ENCODE peak calls at places on chromosomes 5 and 9, in ten cellular contexts. J, D, W, F, B, V, G, E, U and Q are unnamed samples. For H3K4me1, the result is how much of the 10 kb centered on the place peaks cover.

GRCh38 chr5:171415115-171415730 is 4.2 kb upstream of the FGF18 start:
- DNase-seq in D (no peak), W (no peak), J (no peak), F (peak), V (no peak), B (no peak), G (no peak), E (no peak), U (no peak), Q (no peak)

GRCh38 chr5:172748341-172748843 is 22.6 kb downstream of the DUSP1 start:
- DNase-seq in F (peak), E (peak), B (peak), J (no peak), V (peak), W (no peak), U (no peak), D (peak), G (no peak), Q (no peak)

GRCh38 chr9:111613436-111614040 is 14.1 kb upstream of the PTGR1 start:
- DNase-seq in J (peak), E (no peak), B (no peak), D (no peak), U (no peak), G (no peak), V (no peak), F (no peak), W (peak), Q (peak)

GRCh38 chr5:122702524-122702875 is 72.4 kb upstream of the SNX2 start:
- DNase-seq in G (no peak), V (no peak), W (no peak), J (no peak), B (no peak), F (no peak), E (no peak), D (no peak), U (no peak), Q (no peak)

GRCh38 chr5:151239237-151239861 is 13.6 kb upstream of the GM2A start:
- DNase-seq in U (peak), F (no peak), G (peak), J (peak), E (peak), B (peak), V (peak), W (peak), D (peak), Q (peak)

GRCh38 chr5:10702911-10703491 is 58.0 kb downstream of the DAP start:
- DNase-seq in U (no peak), V (no peak), F (peak), G (peak), J (no peak), E (no peak), W (peak), D (no peak), B (no peak), Q (no peak)

GRCh38 chr5:130995851-130996250 is 169.2 kb downstream of the HINT1 start:
- DNase-seq in J (no peak), W (no peak), U (no peak), V (no peak), G (no peak), B (no peak), F (no peak), E (no peak), D (no peak), Q (no peak)

GRCh38 chr5:7745882-7746735 is 104.8 kb downstream of the CFAP90 start:
- DNase-seq in E (no peak), G (peak), J (peak), D (peak), F (peak), B (peak), W (peak), U (peak), V (peak), Q (peak)

GRCh38 chr9:135179976-135180375 is 92.5 kb downstream of the OLFM1 start:
- DNase-seq in V (no peak), W (no peak), F (no peak), D (no peak), J (no peak), U (no peak), G (no peak), E (no peak), B (no peak), Q (no peak)

GRCh38 chr5:33235304-33235703 is 205.5 kb upstream of the TARS1 start:
- DNase-seq in B (no peak), D (no peak), G (no peak), J (no peak), U (no peak), E (no peak), F (no peak), V (no peak), W (no peak), Q (no peak)

GRCh38 chr9:133274236-133275104 is 531 bp downstream of the ABO start:
- DNase-seq in E (no peak), B (no peak), D (no peak), W (peak), G (no peak), U (no peak), J (no peak), F (no peak), V (no peak), Q (peak)

GRCh38 chr5:33834334-33834733 is 57.5 kb downstream of the ADAMTS12 start:
- DNase-seq in D (no peak), W (no peak), U (no peak), B (no peak), F (peak), V (no peak), J (no peak), E (no peak), G (no peak), Q (no peak)

GRCh38 chr5:15598294-15598902 is 98.4 kb downstream of the FBXL7 start:
- DNase-seq in E (no peak), G (no peak), B (no peak), D (no peak), V (no peak), J (no peak), U (no peak), W (no peak), F (no peak), Q (peak)

GRCh38 chr5:122705876-122706275 is 69.0 kb upstream of the SNX2 start:
- DNase-seq in G (no peak), B (no peak), W (no peak), J (no peak), U (no peak), D (no peak), F (no peak), E (no peak), V (no peak), Q (no peak)

DNA sequence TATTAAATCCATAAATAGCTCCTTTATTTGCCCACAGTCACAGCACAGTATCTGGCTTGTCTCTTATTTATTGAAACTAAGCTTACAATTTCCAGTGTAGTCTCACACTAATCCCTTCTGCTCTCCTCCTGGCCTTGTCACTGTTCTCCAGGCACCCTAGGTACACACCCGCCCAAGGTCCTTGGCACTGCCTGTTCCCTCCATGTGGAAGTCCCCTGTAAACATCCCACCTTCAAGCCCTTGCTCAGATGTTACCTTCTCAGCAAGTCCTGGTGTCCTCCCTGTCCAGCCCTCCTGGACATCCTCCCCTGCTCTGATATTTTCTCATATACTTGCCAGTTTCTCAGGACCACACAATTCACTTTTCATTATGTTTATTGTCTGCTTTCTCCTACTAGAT is 44.2 kb upstream of the CFAP157 start:
- DNase-seq in D (no peak), B (no peak), V (no peak), F (no peak), G (no peak), W (no peak), E (no peak), J (no peak), U (no peak), Q (peak)
- H3K27ac ChIP-seq in D (no peak), B (no peak), V (no peak), F (no peak), G (no peak), W (no peak), E (no peak), J (no peak), U (no peak), Q (no peak)

DNA sequence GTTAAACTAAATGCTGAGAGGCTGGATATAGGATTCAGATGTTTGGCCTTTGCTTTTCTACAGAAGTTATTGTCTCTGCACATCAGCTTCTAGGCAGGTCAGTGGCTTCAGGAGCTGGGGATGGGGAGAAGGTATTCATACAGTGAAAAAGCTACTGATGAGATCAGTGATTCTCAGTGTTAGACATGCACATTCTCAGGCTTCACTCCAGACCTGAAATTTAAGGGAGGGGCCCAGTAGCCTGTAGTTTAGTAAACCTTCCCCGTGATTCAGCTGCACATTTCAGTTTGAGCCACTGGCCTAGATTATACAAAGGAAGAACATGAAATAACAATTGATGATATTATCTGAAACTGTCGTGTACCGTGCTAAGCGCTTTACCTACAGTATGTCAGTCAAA is 127.2 kb downstream of the ARHGAP26 start:
- DNase-seq in D (no peak), B (no peak), G (no peak), E (no peak), V (no peak), U (no peak), W (no peak), J (no peak), F (no peak), Q (no peak)
- H3K4me1 ChIP-seq in D (under half), B (under half), G (half or more), E (under half), V (under half), U (under half), W (under half), J (under half), F (under half), Q (under half)

GRCh38 chr5:68267044-68267443 is 51.5 kb downstream of the PIK3R1 start:
- DNase-seq in G (no peak), V (no peak), E (no peak), U (no peak), D (no peak), W (no peak), J (no peak), F (no peak), B (no peak), Q (no peak)

GRCh38 chr5:68268363-68269130 is 53.0 kb downstream of the PIK3R1 start:
- DNase-seq in U (no peak), B (no peak), E (no peak), V (no peak), G (no peak), W (no peak), J (no peak), F (no peak), D (no peak), Q (no peak)

GRCh38 chr5:68265347-68265746 is 49.8 kb downstream of the PIK3R1 start:
- DNase-seq in D (peak), J (no peak), W (no peak), B (no peak), U (no peak), G (no peak), V (no peak), F (no peak), E (no peak), Q (no peak)

GRCh38 chr5:68265822-68266395 is 50.4 kb downstream of the PIK3R1 start:
- DNase-seq in D (peak), B (no peak), U (no peak), W (no peak), G (no peak), J (no peak), V (no peak), F (peak), E (no peak), Q (no peak)

GRCh38 chr5:68266457-68266856 is 50.9 kb downstream of the PIK3R1 start:
- DNase-seq in J (no peak), B (no peak), U (no peak), F (no peak), W (no peak), E (no peak), D (no peak), V (no peak), G (no peak), Q (no peak)
- H3K27ac ChIP-seq in J (peak), B (peak), U (no peak), F (no peak), W (no peak), E (peak), D (peak), V (peak), G (no peak), Q (peak)

GRCh38 chr5:119074419-119074818 is 3.5 kb downstream of the DMXL1 start:
- DNase-seq in D (no peak), F (no peak), B (no peak), V (no peak), U (no peak), E (no peak), W (no peak), J (no peak), G (no peak), Q (no peak)

GRCh38 chr5:119070578-119070827 is 384 bp upstream of the DMXL1 start:
- DNase-seq in U (peak), W (peak), V (peak), B (peak), G (no peak), D (no peak), J (peak), F (no peak), E (peak), Q (peak)

GRCh38 chr5:119071573-119071874 is 637 bp downstream of the DMXL1 start:
- DNase-seq in B (no peak), U (no peak), E (no peak), V (no peak), D (no peak), J (no peak), W (no peak), G (no peak), F (no peak), Q (no peak)

GRCh38 chr5:119070828-119071572 is at the start of gene DMXL1:
- DNase-seq in G (peak), D (peak), V (peak), F (peak), W (peak), B (peak), J (peak), E (peak), U (peak), Q (peak)

GRCh38 chr5:119072496-119072895 is 1.6 kb downstream of the DMXL1 start:
- DNase-seq in D (no peak), J (no peak), V (no peak), B (no peak), E (no peak), G (no peak), F (no peak), U (no peak), W (no peak), Q (no peak)
- H3K4me1 ChIP-seq in D (under half), J (under half), V (under half), B (under half), E (half or more), G (under half), F (under half), U (under half), W (under half), Q (under half)

GRCh38 chr5:169753795-169754194 is 116.7 kb downstream of the DOCK2 start:
- DNase-seq in B (no peak), E (no peak), U (no peak), F (peak), V (no peak), J (no peak), G (no peak), W (no peak), D (no peak), Q (no peak)
- H3K27ac ChIP-seq in B (no peak), E (no peak), U (no peak), F (no peak), V (no peak), J (no peak), G (no peak), W (no peak), D (no peak), Q (no peak)

GRCh38 chr5:147418613-147419012 is 91.3 kb downstream of the DPYSL3 start:
- DNase-seq in E (no peak), G (no peak), B (no peak), D (no peak), F (no peak), W (no peak), J (no peak), V (no peak), U (no peak), Q (no peak)
- H3K4me1 ChIP-seq in E (under half), G (under half), B (under half), D (under half), F (under half), W (under half), J (under half), V (under half), U (under half), Q (under half)

GRCh38 chr9:131959887-131960286 is 119.8 kb downstream of the MED27 start:
- DNase-seq in G (no peak), B (no peak), J (no peak), F (no peak), W (no peak), U (no peak), D (no peak), V (no peak), E (no peak), Q (no peak)
- H3K27ac ChIP-seq in G (no peak), B (peak), J (no peak), F (no peak), W (no peak), U (no peak), D (no peak), V (no peak), E (no peak), Q (no peak)

DNA sequence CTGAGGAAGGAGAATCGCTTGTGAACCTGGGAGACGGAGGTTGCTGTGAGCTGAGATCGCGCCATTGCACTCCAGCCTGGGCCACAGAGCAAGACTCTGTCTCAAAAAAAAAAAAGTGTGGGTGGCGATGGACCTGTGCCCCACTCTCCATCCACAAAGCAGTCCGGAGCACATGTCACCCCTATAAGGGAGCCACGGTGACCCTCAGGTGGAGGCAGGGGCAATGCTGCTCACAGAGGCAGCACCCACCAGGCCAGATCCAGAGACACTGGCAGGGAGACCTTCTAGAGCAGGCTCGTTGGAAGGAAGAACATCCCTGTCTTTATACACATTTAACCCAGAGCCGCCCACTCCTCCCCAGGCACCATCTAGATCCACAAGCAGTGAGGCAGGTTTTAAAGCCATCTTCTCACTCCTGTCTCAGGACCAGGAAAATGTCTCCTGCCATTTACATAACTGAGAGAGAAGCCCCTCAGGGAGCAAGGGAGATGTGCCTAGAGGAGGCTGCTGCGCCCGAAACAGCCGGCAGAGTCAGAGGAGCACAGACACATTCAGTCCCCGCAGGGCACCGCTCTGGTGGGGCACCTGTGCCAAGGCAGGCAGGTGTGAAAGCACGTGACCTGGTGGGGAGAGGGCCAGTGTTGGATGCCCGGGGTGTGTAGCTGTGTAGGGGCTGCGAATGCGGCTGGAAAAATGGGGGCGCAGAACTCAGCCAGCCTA is 31.6 kb upstream of the ADAMTS2 start:
- DNase-seq in J (no peak), D (peak), U (peak), F (no peak), V (no peak), W (no peak), E (no peak), G (no peak), B (no peak), Q (no peak)
- H3K4me1 ChIP-seq in J (under half), D (under half), U (under half), F (under half), V (under half), W (under half), E (under half), G (under half), B (under half), Q (under half)

DNA sequence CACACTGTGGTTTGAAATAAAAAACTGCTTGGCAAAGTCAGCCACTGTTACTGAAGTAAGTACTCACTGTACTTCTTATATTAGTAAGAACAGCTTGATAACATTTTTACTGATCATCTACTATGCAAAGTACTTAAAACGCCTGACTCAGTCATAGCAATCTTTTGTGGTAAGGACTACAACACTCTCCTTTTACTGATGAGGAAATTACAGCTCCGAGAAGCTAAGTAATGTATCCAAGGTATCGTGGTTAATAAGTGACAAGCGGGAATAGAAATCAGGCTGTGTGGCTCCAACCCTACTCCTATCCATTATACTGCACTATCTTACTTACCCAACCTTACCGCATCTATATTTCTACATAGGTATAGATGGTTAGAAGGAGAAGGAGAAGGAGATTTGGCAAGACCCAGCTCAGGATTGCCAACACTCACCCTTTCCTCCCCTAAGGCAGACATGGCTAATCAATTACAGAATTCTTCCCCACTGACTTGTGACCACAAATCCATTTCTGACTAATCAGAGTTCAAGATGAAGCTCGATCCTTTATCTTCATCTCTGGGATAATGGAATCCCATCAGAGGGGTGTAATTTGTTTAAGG is 281.4 kb downstream of the SPOCK1 start:
- DNase-seq in G (no peak), W (no peak), J (no peak), V (no peak), D (no peak), E (no peak), F (peak), B (no peak), U (no peak), Q (no peak)
- H3K27ac ChIP-seq in G (no peak), W (peak), J (no peak), V (no peak), D (no peak), E (no peak), F (peak), B (no peak), U (peak), Q (no peak)